ENCODE peak calls at places on chromosome 3, in seven cellular contexts. O, U, B, I, Q, R and Y are unnamed samples.

GRCh38 chr3:27228805-27229204 is 140.4 kb downstream of the NEK10 start:
- DNase-seq in O (no peak), U (no peak), B (no peak), I (no peak), Q (no peak), R (no peak), Y (no peak)

GRCh38 chr3:12316721-12317351 is 28.0 kb downstream of the PPARG start:
- DNase-seq in O (no peak), U (no peak), B (no peak), I (no peak), Q (no peak), R (no peak), Y (no peak)

GRCh38 chr3:40895109-40895508 is 304.2 kb upstream of the CTNNB1 start:
- DNase-seq in O (no peak), U (no peak), B (no peak), I (no peak), Q (no peak), R (no peak), Y (no peak)

GRCh38 chr3:11606090-11606784 is 37.5 kb downstream of the VGLL4 start:
- DNase-seq in O (no peak), U (no peak), B (no peak), I (no peak), Q (no peak), R (no peak), Y (no peak)

GRCh38 chr3:124492824-124493223 is 237.4 kb upstream of the UMPS start:
- DNase-seq in O (peak), U (no peak), B (peak), I (no peak), Q (peak), R (peak), Y (peak)

GRCh38 chr3:107184375-107184774 is 192.9 kb upstream of the CCDC54 start:
- DNase-seq in O (peak), U (peak), B (no peak), I (peak), Q (no peak), R (no peak), Y (no peak)

GRCh38 chr3:109809513-109809912 is 472.2 kb upstream of the DPPA4 start:
- DNase-seq in O (no peak), U (no peak), B (no peak), I (no peak), Q (no peak), R (no peak), Y (no peak)

GRCh38 chr3:187968883-187969580 is 184.9 kb upstream of the LPP start:
- DNase-seq in O (peak), U (peak), B (no peak), I (peak), Q (no peak), R (no peak), Y (peak)

GRCh38 chr3:149401215-149401925 is 23.9 kb upstream of the TM4SF1 start:
- DNase-seq in O (no peak), U (no peak), B (no peak), I (no peak), Q (peak), R (no peak), Y (peak)

GRCh38 chr3:51675201-51675611 is 4.2 kb downstream of the TEX264 start:
- DNase-seq in O (peak), U (no peak), B (no peak), I (peak), Q (no peak), R (no peak), Y (no peak)

GRCh38 chr3:53744351-53744750 is 101.9 kb downstream of the CHDH start:
- DNase-seq in O (no peak), U (no peak), B (peak), I (no peak), Q (no peak), R (no peak), Y (no peak)

GRCh38 chr3:190065204-190065603 is 55.5 kb downstream of the P3H2 start:
- DNase-seq in O (no peak), U (no peak), B (no peak), I (no peak), Q (no peak), R (no peak), Y (no peak)

GRCh38 chr3:67357610-67358458 is 296.6 kb downstream of the SUCLG2 start:
- DNase-seq in O (peak), U (no peak), B (no peak), I (no peak), Q (no peak), R (peak), Y (peak)

GRCh38 chr3:160808838-160809237 is 52.8 kb downstream of the PPM1L start:
- DNase-seq in O (no peak), U (no peak), B (no peak), I (no peak), Q (no peak), R (no peak), Y (no peak)

GRCh38 chr3:134796313-134797079 is 1.4 kb downstream of the EPHB1 start:
- DNase-seq in O (peak), U (no peak), B (no peak), I (no peak), Q (no peak), R (no peak), Y (peak)

GRCh38 chr3:112035241-112035640 is 705 bp downstream of the TMPRSS7 start:
- DNase-seq in O (no peak), U (no peak), B (no peak), I (no peak), Q (no peak), R (no peak), Y (peak)

GRCh38 chr3:47877288-47877687 is 74.3 kb downstream of the DHX30 start:
- DNase-seq in O (no peak), U (no peak), B (no peak), I (no peak), Q (no peak), R (no peak), Y (peak)

GRCh38 chr3:87120850-87121249 is 106.3 kb upstream of the CHMP2B start:
- DNase-seq in O (no peak), U (no peak), B (no peak), I (no peak), Q (no peak), R (no peak), Y (no peak)

GRCh38 chr3:126200534-126200933 is 20.1 kb upstream of the ALDH1L1 start:
- DNase-seq in O (no peak), U (no peak), B (no peak), I (no peak), Q (no peak), R (no peak), Y (peak)

GRCh38 chr3:72968280-72968679 is 28.3 kb upstream of the PPP4R2 start:
- DNase-seq in O (no peak), U (no peak), B (no peak), I (no peak), Q (no peak), R (no peak), Y (no peak)

DNA sequence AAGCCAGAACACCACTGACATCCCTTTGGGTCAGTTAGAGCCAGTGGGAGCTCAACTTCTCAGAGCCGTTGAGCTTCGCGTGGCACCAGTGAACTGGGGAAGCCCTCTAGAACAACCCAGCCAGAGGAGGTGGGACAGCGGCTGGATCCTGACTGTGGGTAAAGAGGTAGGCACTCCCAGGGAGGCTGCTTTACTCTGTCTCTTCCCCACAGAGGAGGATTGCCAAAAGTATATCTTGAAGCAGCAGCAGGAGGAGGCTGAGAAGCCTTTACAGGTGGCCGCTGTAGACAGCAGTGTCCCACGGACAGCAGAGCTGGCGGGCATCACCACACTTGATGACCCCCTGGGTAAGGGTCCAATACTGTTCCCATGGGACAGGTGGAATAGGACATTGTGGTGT is 1.2 kb downstream of the MYD88 start:
- DNase-seq in O (no peak), U (no peak), B (no peak), I (no peak), Q (peak), R (no peak), Y (no peak)
- H3K4me3 ChIP-seq in O (peak), U (peak), B (peak), I (peak), Q (peak), R (no peak), Y (no peak)

GRCh38 chr3:42229942-42230688 is 35.9 kb downstream of the CCK start:
- DNase-seq in O (peak), U (no peak), B (no peak), I (peak), Q (no peak), R (peak), Y (peak)
- TF ChIP-seq CTCF in O (peak), U (peak), B (peak), I (peak), Q (peak), R (peak), Y (peak)

GRCh38 chr3:13728487-13728886 is 151.4 kb downstream of the WNT7A start:
- DNase-seq in O (no peak), U (no peak), B (no peak), I (no peak), Q (no peak), R (no peak), Y (no peak)
- H3K4me3 ChIP-seq in O (no peak), U (no peak), B (no peak), I (no peak), Q (no peak), R (no peak), Y (no peak)

GRCh38 chr3:16516695-16517481 is 3.4 kb upstream of the RFTN1 start:
- DNase-seq in O (peak), U (no peak), B (peak), I (no peak), Q (no peak), R (peak), Y (peak)
- TF ChIP-seq CTCF in O (peak), U (peak), B (peak), I (peak), Q (peak), R (peak), Y (peak)

GRCh38 chr3:130259170-130259874 is 86.2 kb upstream of the COL6A5 start:
- DNase-seq in O (no peak), U (no peak), B (no peak), I (no peak), Q (no peak), R (no peak), Y (no peak)

GRCh38 chr3:130260821-130261402 is 84.6 kb upstream of the COL6A5 start:
- DNase-seq in O (no peak), U (no peak), B (no peak), I (no peak), Q (no peak), R (no peak), Y (no peak)

GRCh38 chr3:130258532-130258952 is 86.9 kb upstream of the COL6A5 start:
- DNase-seq in O (peak), U (no peak), B (no peak), I (peak), Q (no peak), R (no peak), Y (no peak)

GRCh38 chr3:130250982-130251381 is 94.5 kb upstream of the COL6A5 start:
- DNase-seq in O (no peak), U (no peak), B (no peak), I (no peak), Q (no peak), R (no peak), Y (no peak)

DNA sequence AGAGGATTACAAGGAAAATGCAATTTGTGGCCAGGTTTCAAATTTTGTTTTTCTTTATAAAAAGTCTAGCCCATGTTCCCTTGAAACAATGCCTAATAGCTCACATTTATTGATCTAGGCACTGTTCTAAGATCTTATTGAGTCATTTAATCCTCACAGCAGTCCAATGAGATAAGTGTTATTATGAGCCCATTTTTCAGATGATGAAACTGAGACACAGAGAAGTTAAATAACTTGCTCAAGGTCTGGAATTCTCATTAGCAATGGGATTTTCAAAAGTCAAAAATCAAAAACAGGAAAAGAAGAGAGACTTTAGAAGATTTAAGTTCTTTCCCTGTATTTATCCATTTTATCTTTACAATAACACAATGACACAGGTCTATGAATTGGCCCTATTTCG is 90.0 kb upstream of the COL6A5 start:
- DNase-seq in O (no peak), U (no peak), B (no peak), I (no peak), Q (no peak), R (no peak), Y (no peak)
- H3K4me3 ChIP-seq in O (no peak), U (no peak), B (no peak), I (no peak), Q (no peak), R (no peak), Y (no peak)

GRCh38 chr3:158768881-158769518 is 32.9 kb upstream of the MFSD1 start:
- DNase-seq in O (peak), U (peak), B (no peak), I (peak), Q (no peak), R (no peak), Y (no peak)

GRCh38 chr3:158771577-158771976 is 30.3 kb upstream of the MFSD1 start:
- DNase-seq in O (no peak), U (no peak), B (no peak), I (no peak), Q (no peak), R (no peak), Y (no peak)

GRCh38 chr3:158771018-158771350 is 30.9 kb upstream of the MFSD1 start:
- DNase-seq in O (no peak), U (no peak), B (no peak), I (no peak), Q (no peak), R (no peak), Y (no peak)

GRCh38 chr3:158769519-158770253 is 32.2 kb upstream of the MFSD1 start:
- DNase-seq in O (no peak), U (no peak), B (no peak), I (no peak), Q (no peak), R (no peak), Y (peak)

DNA sequence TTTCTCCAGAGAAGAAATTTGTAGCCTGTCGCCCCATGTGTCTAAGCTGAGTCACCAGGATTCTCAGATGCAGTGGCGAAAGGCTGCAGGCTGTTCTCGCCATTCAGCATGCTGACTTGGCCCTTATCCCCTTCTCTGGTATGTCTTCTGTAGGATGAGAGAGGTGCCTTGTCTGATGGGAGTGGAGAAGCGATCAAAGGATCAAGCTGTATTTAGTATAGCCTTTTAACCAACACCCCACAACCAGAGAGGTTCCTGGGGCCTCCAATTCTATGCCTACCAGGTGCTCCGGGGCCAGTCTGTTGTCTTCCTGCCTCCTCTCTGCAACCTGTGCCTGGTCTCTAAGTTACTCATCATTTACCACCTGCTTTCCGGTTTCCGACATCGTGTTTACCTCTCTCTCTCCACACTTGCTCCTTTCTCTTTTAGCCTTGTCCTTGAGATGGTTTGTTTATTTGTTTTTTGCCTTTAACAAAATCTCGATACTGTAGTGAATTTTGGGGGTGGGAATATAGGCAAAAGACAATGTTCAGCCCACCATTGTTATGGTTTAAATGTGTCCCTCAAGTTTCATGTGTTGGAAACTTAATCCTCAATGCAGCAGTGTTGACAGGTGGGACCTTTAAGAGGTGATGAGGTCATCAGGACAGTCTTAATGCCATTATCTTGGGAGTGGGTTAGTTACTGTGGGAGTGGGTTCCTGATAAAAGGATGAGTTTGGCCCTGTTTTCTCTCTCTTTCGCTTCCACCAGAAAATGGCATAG is 31.4 kb upstream of the MFSD1 start:
- DNase-seq in O (peak), U (no peak), B (no peak), I (no peak), Q (no peak), R (no peak), Y (no peak)
- TF ChIP-seq CTCF in O (no peak), U (no peak), B (no peak), I (no peak), Q (no peak), R (no peak), Y (no peak)

GRCh38 chr3:32818431-32819085 is 761 bp downstream of the TRIM71 start:
- DNase-seq in O (no peak), U (no peak), B (no peak), I (no peak), Q (peak), R (no peak), Y (no peak)

GRCh38 chr3:32817561-32818430 is at the start of gene TRIM71:
- DNase-seq in O (no peak), U (no peak), B (no peak), I (no peak), Q (no peak), R (no peak), Y (no peak)

GRCh38 chr3:32815812-32816438 is 1.9 kb upstream of the TRIM71 start:
- DNase-seq in O (no peak), U (no peak), B (no peak), I (no peak), Q (no peak), R (no peak), Y (peak)

GRCh38 chr3:32817195-32817560 is 619 bp upstream of the TRIM71 start:
- DNase-seq in O (no peak), U (no peak), B (no peak), I (no peak), Q (no peak), R (no peak), Y (no peak)

DNA sequence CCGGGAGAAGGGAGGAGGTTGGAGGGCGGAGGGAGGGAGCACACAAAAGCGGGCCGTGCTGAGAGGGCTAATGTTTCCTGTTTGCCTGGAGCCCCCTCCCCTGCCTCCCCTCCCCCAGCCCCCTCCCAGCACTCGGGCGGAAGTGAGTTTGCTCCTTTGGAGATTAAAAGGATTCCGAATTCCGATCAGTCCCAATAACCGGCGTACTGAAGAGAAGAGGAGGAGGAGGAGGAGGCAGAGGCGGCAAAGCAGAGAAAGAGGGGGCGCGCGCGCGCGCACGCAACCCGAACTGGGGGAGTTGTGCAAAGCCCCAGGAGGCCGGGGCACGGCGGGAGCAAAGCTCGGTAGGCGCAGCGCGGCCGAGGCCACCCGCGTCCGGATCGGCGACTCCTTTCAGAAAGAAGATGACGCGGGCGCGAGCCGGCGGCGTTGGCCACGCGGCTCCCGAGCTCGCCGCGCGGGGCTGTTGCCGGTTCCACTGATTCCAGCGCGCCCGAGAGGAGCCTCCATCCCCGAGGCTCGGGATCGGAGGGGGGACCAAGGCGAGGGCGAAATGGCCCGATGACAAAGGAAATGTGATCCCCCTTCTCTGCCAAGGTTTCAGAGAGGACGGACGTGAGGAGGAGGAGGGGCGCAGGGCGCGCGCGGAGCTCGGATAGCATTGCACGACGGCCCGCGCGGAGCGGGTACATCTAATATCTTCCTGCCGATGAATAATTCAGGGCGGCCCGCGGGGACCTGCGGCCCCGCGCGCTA is 1.2 kb upstream of the TRIM71 start:
- DNase-seq in O (peak), U (no peak), B (peak), I (no peak), Q (peak), R (no peak), Y (peak)
- H3K4me3 ChIP-seq in O (peak), U (peak), B (peak), I (peak), Q (peak), R (peak), Y (peak)